ENCODE peak calls at places on chromosomes 2 and 18, in nine cellular contexts. C is BE2C, E is heart left ventricle, F is mesendoderm, T is GM23248, Y is left ventricle myocardium inferior, R is neuronal stem cell, B is HAP-1, N is psoas muscle. D is an unnamed sample.

GRCh38 chr2:191714925-191715324 is 37.0 kb downstream of the NABP1 start:
- DNase-seq in T (no peak), B (no peak), R (no peak), C (no peak), F (no peak), N (no peak), Y (no peak), E (no peak), D (no peak)

GRCh38 chr2:211494085-211494484 is 937.7 kb downstream of the CPS1 start:
- DNase-seq in N (no peak), F (no peak), C (no peak), B (no peak), E (no peak), Y (no peak), R (no peak), T (no peak), D (no peak)

GRCh38 chr18:42094875-42095274 is 139.8 kb downstream of the PIK3C3 start:
- DNase-seq in R (no peak), T (no peak), N (no peak), Y (no peak), C (no peak), F (no peak), B (no peak), E (no peak), D (no peak)

GRCh38 chr2:196967126-196967525 is 40.6 kb upstream of the PGAP1 start:
- DNase-seq in F (peak; percentile 49), C (no peak), R (no peak), N (no peak), Y (no peak), B (peak; percentile 71), E (no peak), T (peak; percentile 61), D (peak; percentile 45)

GRCh38 chr18:3427944-3428343 is 22.0 kb upstream of the TGIF1 start:
- DNase-seq in F (no peak), B (no peak), N (no peak), Y (no peak), T (no peak), E (no peak), C (no peak), R (no peak), D (no peak)

GRCh38 chr2:19371996-19372582 is 13.7 kb upstream of the OSR1 start:
- DNase-seq in Y (no peak), R (no peak), E (no peak), F (no peak), C (no peak), B (no peak), N (no peak), T (no peak), D (no peak)

GRCh38 chr2:76737607-76738006 is 784.6 kb downstream of the LRRTM4 start:
- DNase-seq in R (no peak), N (no peak), F (no peak), E (no peak), C (no peak), T (no peak), B (no peak), Y (no peak), D (no peak)

GRCh38 chr2:207625014-207625755 is at the start of gene METTL21A:
- DNase-seq in Y (peak; percentile 89), R (peak; percentile 72), T (peak; percentile 90), C (peak; percentile 90), F (peak; percentile 73), B (peak; percentile 83), E (peak; percentile 95), N (peak; percentile 94), D (peak; percentile 41)

GRCh38 chr2:172085460-172086159 is at the start of gene DLX1:
- DNase-seq in R (no peak), E (peak; percentile 32), T (no peak), N (no peak), C (no peak), Y (no peak), B (no peak), F (no peak), D (no peak)

GRCh38 chr2:66024396-66024795 is 410.5 kb upstream of the MEIS1 start:
- DNase-seq in B (no peak), F (peak; percentile 88), N (no peak), C (no peak), Y (no peak), R (no peak), E (no peak), T (no peak), D (peak; percentile 70)

GRCh38 chr2:3320910-3321605 is 56.6 kb downstream of the EIPR1 start:
- DNase-seq in R (no peak), C (no peak), F (no peak), N (no peak), T (no peak), B (no peak), Y (no peak), E (no peak), D (no peak)

GRCh38 chr2:101173707-101174295 is 22.6 kb upstream of the TBC1D8 start:
- DNase-seq in Y (no peak), B (no peak), T (no peak), E (no peak), F (no peak), C (no peak), R (no peak), N (no peak), D (no peak)

GRCh38 chr18:59265246-59266018 is 7.8 kb downstream of the RAX start:
- DNase-seq in E (no peak), R (no peak), Y (no peak), F (peak; percentile 88), T (peak; percentile 26), B (peak; percentile 50), C (peak; percentile 39), N (no peak), D (no peak)

GRCh38 chr18:59264651-59265245 is 8.5 kb downstream of the RAX start:
- DNase-seq in N (no peak), R (no peak), B (no peak), F (peak; percentile 25), Y (no peak), C (no peak), T (no peak), E (no peak), D (no peak)

GRCh38 chr18:59266459-59266858 is 6.8 kb downstream of the RAX start:
- DNase-seq in E (no peak), Y (no peak), F (no peak), R (no peak), B (no peak), T (no peak), C (no peak), N (no peak), D (no peak)

GRCh38 chr18:59266876-59267510 is 6.3 kb downstream of the RAX start:
- DNase-seq in C (no peak), N (no peak), T (no peak), E (no peak), F (no peak), Y (no peak), B (no peak), R (no peak), D (no peak)

DNA sequence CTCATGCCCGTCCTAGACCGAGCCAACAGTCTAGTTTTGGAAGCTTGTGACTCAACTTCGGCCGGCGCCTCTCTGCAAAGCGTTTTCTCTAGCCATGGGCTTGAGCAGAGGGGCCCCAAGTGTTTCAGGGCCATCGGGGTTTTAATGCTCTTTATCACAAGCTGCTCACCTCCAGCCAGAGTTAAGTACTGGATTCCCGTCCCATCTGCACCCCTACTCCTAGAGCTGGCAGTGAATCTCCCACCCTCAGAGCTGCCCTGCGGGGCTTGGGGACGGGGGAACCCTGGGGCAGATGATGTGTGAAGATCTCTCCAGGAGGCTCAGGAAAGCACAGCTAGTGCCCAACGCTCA is 7.3 kb downstream of the RAX start:
- DNase-seq in E (no peak), N (no peak), T (no peak), B (no peak), C (no peak), Y (no peak), R (no peak), F (no peak), D (no peak)
- H3K27me3 ChIP-seq in E (peaks cover 62% of the 10 kb centered on the region), N (no peaks in the 10 kb centered on the region), T (peaks cover 78% of the 10 kb centered on the region), B (peaks cover 68% of the 10 kb centered on the region), C (peaks cover 81% of the 10 kb centered on the region), Y (no peaks in the 10 kb centered on the region), R (peaks cover 84% of the 10 kb centered on the region), F (peaks cover 64% of the 10 kb centered on the region), D (peaks cover 61% of the 10 kb centered on the region)

GRCh38 chr18:79545714-79546113 is 133.9 kb upstream of the CTDP1 start:
- DNase-seq in N (peak; percentile 18), T (no peak), Y (no peak), C (no peak), F (no peak), E (peak; percentile 18), R (no peak), B (no peak), D (no peak)

GRCh38 chr18:79548077-79548450 is 131.5 kb upstream of the CTDP1 start:
- DNase-seq in T (no peak), F (no peak), E (no peak), C (no peak), N (peak; percentile 52), Y (no peak), B (no peak), R (no peak), D (no peak)

GRCh38 chr18:79547413-79548076 is 132.1 kb upstream of the CTDP1 start:
- DNase-seq in C (no peak), E (peak; percentile 31), T (no peak), B (no peak), Y (no peak), N (peak; percentile 31), F (no peak), R (no peak), D (no peak)

GRCh38 chr18:79545255-79545654 is 134.3 kb upstream of the CTDP1 start:
- DNase-seq in R (no peak), T (no peak), F (no peak), C (no peak), N (peak; percentile 28), Y (no peak), B (no peak), E (peak; percentile 32), D (no peak)

DNA sequence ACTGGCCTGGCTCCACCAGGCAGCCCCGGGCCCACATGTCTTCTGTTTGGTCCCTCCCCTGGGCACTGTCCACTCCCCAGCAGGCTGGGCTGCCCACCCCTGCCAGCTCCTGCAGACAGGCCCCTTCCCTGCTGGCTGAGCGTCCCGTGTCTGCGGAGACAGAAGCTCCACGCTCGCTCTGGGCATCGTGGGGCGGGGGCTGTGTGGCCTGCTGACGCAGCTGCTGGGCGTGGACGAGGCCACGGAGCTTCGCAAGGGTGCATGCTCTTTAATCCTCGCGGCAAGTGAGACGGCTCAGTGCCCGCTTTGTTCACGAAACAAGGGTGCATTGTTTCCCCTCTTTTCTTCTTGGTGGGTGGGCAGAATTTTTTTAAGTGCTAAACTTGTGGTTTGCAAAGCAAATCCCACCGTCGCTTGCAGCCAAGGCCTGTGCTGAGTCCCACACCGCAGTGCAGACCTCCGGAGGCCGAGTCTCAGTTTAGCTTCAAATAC is 132.8 kb upstream of the CTDP1 start:
- DNase-seq in T (no peak), R (no peak), N (peak; percentile 43), F (no peak), Y (no peak), B (no peak), C (no peak), E (peak; percentile 37), D (no peak)
- H3K27me3 ChIP-seq in T (no peaks in the 10 kb centered on the region), R (no peaks in the 10 kb centered on the region), N (no peaks in the 10 kb centered on the region), F (no peaks in the 10 kb centered on the region), Y (peaks cover 40% of the 10 kb centered on the region), B (no peaks in the 10 kb centered on the region), C (no peaks in the 10 kb centered on the region), E (no peaks in the 10 kb centered on the region), D (no peaks in the 10 kb centered on the region)

GRCh38 chr2:218985021-218985324 is at the start of gene FEV:
- DNase-seq in E (no peak), Y (no peak), C (peak; percentile 71), R (no peak), T (no peak), N (no peak), F (no peak), B (no peak), D (no peak)
- H3K27me3 ChIP-seq in E (peaks cover 91% of the 10 kb centered on the region), Y (peaks cover 100% of the 10 kb centered on the region), C (peaks cover 3% of the 10 kb centered on the region), R (peaks cover 96% of the 10 kb centered on the region), T (peaks cover 91% of the 10 kb centered on the region), N (no peaks in the 10 kb centered on the region), F (peaks cover 73% of the 10 kb centered on the region), B (peaks cover 90% of the 10 kb centered on the region), D (peaks cover 74% of the 10 kb centered on the region)

GRCh38 chr2:46796031-46796430 is 119.6 kb downstream of the MCFD2 start:
- DNase-seq in E (no peak), B (no peak), F (no peak), C (no peak), Y (no peak), T (no peak), R (no peak), N (no peak), D (no peak)
- H3K27me3 ChIP-seq in E (no peaks in the 10 kb centered on the region), B (peaks cover 2% of the 10 kb centered on the region), F (no peaks in the 10 kb centered on the region), C (peaks cover 24% of the 10 kb centered on the region), Y (no peaks in the 10 kb centered on the region), T (no peaks in the 10 kb centered on the region), R (peaks cover 10% of the 10 kb centered on the region), N (no peaks in the 10 kb centered on the region), D (no peaks in the 10 kb centered on the region)